ENCODE peak calls at places on chromosomes 11 and 22, in six cellular contexts. X is brain microvascular endothelial cell; T is left cardiac atrium; P is cardiac septum; L is activated CD4-positive, alpha-beta T cell treated with anti-CD3 and anti-CD28 coated beads, Interleukin-2, amount 50 U/mL, for 24 hours; Z is fibroblast of lung. F is an unnamed sample.

GRCh38 chr11:66123902-66124301 is 53.8 kb downstream of the PACS1 start:
- DNase-seq in P (no peak), Z (no peak), X (no peak), L (no peak), T (no peak), F (no peak)

GRCh38 chr22:28111501-28111900 is 192.4 kb upstream of the PITPNB start:
- DNase-seq in T (no peak), X (no peak), Z (no peak), L (no peak), P (no peak), F (no peak)

GRCh38 chr11:33722579-33723234 is 13.5 kb downstream of the CD59 start:
- DNase-seq in X (peak; percentile 88), Z (peak; percentile 67), T (no peak), L (no peak), P (no peak), F (no peak)

GRCh38 chr11:131859811-131860210 is 489.4 kb downstream of the NTM start:
- DNase-seq in Z (peak; percentile 20), X (peak; percentile 87), P (no peak), L (no peak), T (no peak), F (no peak)

GRCh38 chr11:47412152-47412746 is 3.9 kb downstream of the SLC39A13 start:
- DNase-seq in X (no peak), T (no peak), Z (peak; percentile 32), L (no peak), P (peak; percentile 88), F (peak; percentile 61)

GRCh38 chr11:120545813-120546212 is 34.3 kb downstream of the GRIK4 start:
- DNase-seq in P (no peak), Z (no peak), T (no peak), X (no peak), L (no peak), F (no peak)

GRCh38 chr11:120747801-120748484 is 236.4 kb downstream of the GRIK4 start:
- DNase-seq in X (no peak), P (no peak), Z (no peak), T (no peak), L (no peak), F (no peak)

GRCh38 chr11:74019860-74020259 is 11.0 kb upstream of the UCP3 start:
- DNase-seq in L (peak; percentile 38), P (no peak), T (no peak), Z (no peak), X (no peak), F (no peak)

GRCh38 chr11:46183819-46184218 is 62.6 kb upstream of the PHF21A start:
- DNase-seq in X (peak; percentile 86), P (no peak), T (no peak), Z (peak; percentile 33), L (no peak), F (no peak)

GRCh38 chr11:8838248-8838647 is 72.7 kb upstream of the AKIP1 start:
- DNase-seq in T (no peak), Z (peak; percentile 89), L (no peak), P (no peak), X (peak; percentile 59), F (no peak)

GRCh38 chr11:102244681-102245409 is 72.4 kb upstream of the BIRC3 start:
- DNase-seq in L (no peak), X (peak; percentile 84), Z (peak; percentile 69), P (no peak), T (no peak), F (no peak)

GRCh38 chr11:69245041-69245440 is 48.9 kb upstream of the MYEOV start:
- DNase-seq in X (no peak), Z (no peak), P (peak; percentile 20), L (no peak), T (no peak), F (peak; percentile 29)

GRCh38 chr11:79052539-79052938 is 388.3 kb downstream of the TENM4 start:
- DNase-seq in T (no peak), Z (peak; percentile 22), X (peak; percentile 16), P (no peak), L (no peak), F (no peak)

F was measured in Caco-2.